ENCODE peak calls at places on chromosomes 13 and 19, in six cellular contexts. G, L, Z, R, U and F are unnamed samples.

GRCh38 chr13:114111577-114111976 is 20.8 kb downstream of the RASA3 start:
- DNase-seq in G (no peak), L (peak; percentile 97), Z (no peak), R (peak; percentile 99), U (no peak), F (no peak)

GRCh38 chr13:24650157-24650556 is 30.1 kb upstream of the ATP12A start:
- DNase-seq in G (no peak), L (peak; percentile 40), Z (no peak), R (no peak), U (no peak), F (no peak)

GRCh38 chr13:45007823-45008222 is 18.5 kb downstream of the GPALPP1 start:
- DNase-seq in G (no peak), L (no peak), Z (no peak), R (no peak), U (no peak), F (no peak)

GRCh38 chr13:40777166-40777956 is 6.4 kb upstream of the MRPS31 start:
- DNase-seq in G (peak; percentile 75), L (peak; percentile 37), Z (peak; percentile 40), R (peak; percentile 70), U (no peak), F (peak; percentile 74)

GRCh38 chr13:98476538-98476966 is 100.4 kb downstream of the STK24 start:
- DNase-seq in G (no peak), L (peak; percentile 92), Z (no peak), R (peak; percentile 98), U (no peak), F (peak; percentile 80)

GRCh38 chr13:52414963-52415362 is 9.0 kb upstream of the THSD1 start:
- DNase-seq in G (peak; percentile 76), L (peak; percentile 69), Z (no peak), R (peak; percentile 34), U (no peak), F (no peak)

GRCh38 chr13:88704600-88705275 is 1033.6 kb downstream of the SLITRK5 start:
- DNase-seq in G (no peak), L (no peak), Z (no peak), R (peak; percentile 6), U (no peak), F (peak; percentile 42)

GRCh38 chr19:48760514-48761221 is 5.3 kb downstream of the FGF21 start:
- DNase-seq in G (no peak), L (no peak), Z (no peak), R (no peak), U (no peak), F (no peak)

GRCh38 chr13:48859168-48860105 is 116.3 kb upstream of the FNDC3A start:
- DNase-seq in G (peak; percentile 30), L (no peak), Z (no peak), R (no peak), U (no peak), F (peak; percentile 85)

GRCh38 chr19:48630289-48631036 is 6.7 kb downstream of the DBP start:
- DNase-seq in G (peak; percentile 58), L (no peak), Z (no peak), R (peak; percentile 73), U (peak; percentile 81), F (peak; percentile 90)

GRCh38 chr13:26707122-26708006 is 53.2 kb downstream of the GPR12 start:
- DNase-seq in G (peak; percentile 78), L (peak; percentile 58), Z (peak; percentile 48), R (peak; percentile 56), U (no peak), F (peak; percentile 82)

GRCh38 chr19:12202250-12202649 is 39.4 kb downstream of the ZNF136 start:
- DNase-seq in G (peak; percentile 22), L (no peak), Z (no peak), R (no peak), U (peak; percentile 51), F (peak; percentile 66)

GRCh38 chr19:15161028-15161984 is 39.5 kb downstream of the NOTCH3 start:
- DNase-seq in G (peak; percentile 71), L (peak; percentile 18), Z (no peak), R (peak; percentile 23), U (no peak), F (peak; percentile 29)

GRCh38 chr13:20415694-20416107 is 110.0 kb downstream of the CRYL1 start:
- DNase-seq in G (peak; percentile 100), L (no peak), Z (no peak), R (no peak), U (no peak), F (no peak)

GRCh38 chr13:105196052-105196451 is 1339.4 kb downstream of the EFNB2 start:
- DNase-seq in G (peak; percentile 98), L (peak; percentile 58), Z (no peak), R (peak; percentile 94), U (no peak), F (peak; percentile 94)

GRCh38 chr19:35090795-35091214 is 24.8 kb upstream of the FXYD3 start:
- DNase-seq in G (peak; percentile 16), L (no peak), Z (no peak), R (no peak), U (peak; percentile 72), F (peak; percentile 79)

GRCh38 chr19:54792814-54793213 is 10.6 kb upstream of the KIR2DL4 start:
- DNase-seq in G (no peak), L (no peak), Z (no peak), R (no peak), U (no peak), F (no peak)

GRCh38 chr13:91955546-91956355 is 557.3 kb downstream of the GPC5 start:
- DNase-seq in G (no peak), L (no peak), Z (peak; percentile 9), R (no peak), U (no peak), F (peak; percentile 25)

GRCh38 chr19:3818479-3818878 is 32.3 kb upstream of the MATK start:
- DNase-seq in G (peak; percentile 50), L (peak; percentile 31), Z (no peak), R (peak; percentile 5), U (no peak), F (no peak)

GRCh38 chr19:15456871-15457700 is 7.3 kb downstream of the RASAL3 start:
- DNase-seq in G (peak; percentile 29), L (no peak), Z (no peak), R (no peak), U (peak; percentile 91), F (peak; percentile 84)

GRCh38 chr19:48095637-48096175 is 14.9 kb downstream of the PLA2G4C start:
- DNase-seq in G (no peak), L (peak; percentile 15), Z (no peak), R (no peak), U (no peak), F (no peak)

GRCh38 chr13:112702341-112702982 is 12.6 kb downstream of the ATP11A start:
- DNase-seq in G (no peak), L (no peak), Z (no peak), R (no peak), U (no peak), F (no peak)

GRCh38 chr19:9865732-9866627 is 30.9 kb downstream of the PIN1 start:
- DNase-seq in G (no peak), L (no peak), Z (no peak), R (no peak), U (no peak), F (no peak)

GRCh38 chr13:90968510-90968909 is 379.0 kb upstream of the MIR17HG start:
- DNase-seq in G (no peak), L (no peak), Z (peak; percentile 5), R (peak; percentile 36), U (peak; percentile 50), F (peak; percentile 57)

GRCh38 chr13:99398071-99398470 is 90.9 kb upstream of the GPR183 start:
- DNase-seq in G (no peak), L (no peak), Z (no peak), R (no peak), U (no peak), F (no peak)

DNA sequence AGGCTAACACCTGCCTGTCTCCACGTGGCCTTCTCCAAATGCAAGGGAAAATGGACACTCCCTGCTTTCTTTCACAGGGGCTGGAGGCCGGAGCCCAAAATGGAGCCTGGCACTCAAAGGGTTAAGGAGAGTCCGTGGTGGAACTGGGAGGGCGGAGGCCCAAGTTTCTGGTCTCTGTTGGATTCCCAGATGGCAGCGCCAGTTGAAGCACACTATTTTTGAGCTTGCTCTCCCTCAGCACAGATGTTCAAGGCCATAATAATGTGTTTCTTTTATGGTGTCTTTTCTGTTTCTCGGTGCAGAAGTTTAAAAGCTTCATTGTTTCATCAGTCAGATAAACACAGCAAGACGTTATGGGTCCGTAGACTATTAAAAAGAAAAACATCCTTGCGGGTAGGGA is 67.6 kb downstream of the TNFRSF19 start:
- DNase-seq in G (no peak), L (no peak), Z (no peak), R (no peak), U (no peak), F (no peak)
- H3K23ac ChIP-seq in G (no peak overlapping the region), L (no peak overlapping the region), Z (no peak overlapping the region), R (no peak overlapping the region), U (no peak overlapping the region), F (no peak overlapping the region)

GRCh38 chr19:1272423-1273262 is 2.7 kb upstream of the FAM174C start:
- DNase-seq in G (no peak), L (no peak), Z (no peak), R (no peak), U (no peak), F (no peak)

GRCh38 chr19:1274852-1275259 is 474 bp upstream of the FAM174C start:
- DNase-seq in G (no peak), L (no peak), Z (no peak), R (no peak), U (peak; percentile 77), F (no peak)

GRCh38 chr19:1275260-1275975 is at the start of gene FAM174C:
- DNase-seq in G (peak; percentile 97), L (peak; percentile 97), Z (peak; percentile 93), R (peak; percentile 98), U (peak; percentile 92), F (peak; percentile 99)

GRCh38 chr19:1273263-1274041 is 1.9 kb upstream of the FAM174C start:
- DNase-seq in G (peak; percentile 70), L (no peak), Z (no peak), R (no peak), U (no peak), F (no peak)

DNA sequence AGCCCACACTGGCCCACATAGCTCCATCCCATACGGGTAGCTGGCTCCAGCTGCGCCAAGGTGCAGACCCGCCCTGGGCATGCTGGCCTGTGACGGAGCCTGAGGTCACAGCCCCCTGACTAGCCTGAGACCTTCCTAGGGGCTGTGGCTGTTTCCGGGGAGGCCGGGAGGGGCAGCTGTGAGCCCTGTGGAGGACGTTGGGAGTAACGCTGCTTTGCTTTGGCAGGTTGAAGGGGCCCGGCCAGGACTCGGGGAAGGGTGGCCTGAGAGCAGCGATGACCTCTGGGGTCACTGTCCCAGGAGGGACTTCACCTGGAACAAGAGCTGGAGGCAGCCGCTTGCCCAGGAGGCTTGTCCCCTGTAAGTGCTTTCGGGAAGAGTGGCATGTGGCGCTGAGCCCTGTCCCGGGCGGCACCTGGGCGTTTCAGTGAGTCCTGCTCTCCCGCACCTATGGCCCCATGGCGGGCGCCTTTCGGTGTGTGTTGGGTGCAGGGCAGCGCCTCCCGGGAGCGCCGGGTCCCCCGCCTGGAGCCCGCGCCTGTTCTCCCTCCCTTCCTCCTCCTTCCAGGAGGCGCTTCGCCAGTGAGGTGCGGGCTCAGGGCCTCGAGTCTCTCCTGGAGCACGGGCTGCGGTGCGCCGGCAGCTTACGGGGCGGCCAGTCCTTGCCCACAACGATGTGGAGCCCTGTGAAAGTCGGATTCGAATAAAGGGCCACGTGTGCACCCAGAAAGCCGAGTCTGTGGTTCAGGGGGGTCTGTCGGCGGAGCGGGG is 1.1 kb upstream of the FAM174C start:
- DNase-seq in G (peak; percentile 81), L (no peak), Z (no peak), R (no peak), U (no peak), F (no peak)
- H3K4me3 ChIP-seq in G (no peak overlapping the region), L (no peak overlapping the region), Z (no peak overlapping the region), R (no peak overlapping the region), U (peak overlapping the region; percentile 78), F (no peak overlapping the region)

GRCh38 chr19:16470911-16471811 is 609 bp downstream of the EPS15L1 start:
- DNase-seq in G (peak; percentile 34), L (peak; percentile 55), Z (no peak), R (peak; percentile 49), U (peak; percentile 62), F (peak; percentile 26)
- H3K23ac ChIP-seq in G (no peak overlapping the region), L (peak overlapping the region; percentile 81), Z (peak overlapping the region; percentile 90), R (peak overlapping the region; percentile 99), U (no peak overlapping the region), F (no peak overlapping the region)

GRCh38 chr13:32515246-32515645 is 23.3 kb downstream of the N4BP2L2 start:
- DNase-seq in G (no peak), L (peak; percentile 52), Z (no peak), R (peak; percentile 17), U (no peak), F (no peak)
- H3K4me3 ChIP-seq in G (no peak overlapping the region), L (no peak overlapping the region), Z (no peak overlapping the region), R (no peak overlapping the region), U (no peak overlapping the region), F (no peak overlapping the region)